ENCODE peak calls at places on chromosomes 7 and 10, in ten cellular contexts. One of them, this sample, is unnamed.
A peak's percentile ranks its signal among the peaks of the same experiment; 100 is the strongest.

GRCh38 chr10:95419399-95419798 is 128.6 kb upstream of the PDLIM1 start:
- DNase-seq in GM20000: no peak
- DNase-seq in NCI-H2107: no peak
- DNase-seq in stimulated activated CD8-positive, alpha-beta memory T cell treated with anti-CD3 and anti-CD28 coated beads, Interleukin-2, amount 100 ng/mL, for 48 hours: no peak
- DNase-seq in foreskin melanocyte: no peak
- DNase-seq in skeletal muscle cell: no peak
- DNase-seq in germinal center: no peak
- DNase-seq in foreskin fibroblast: no peak
- DNase-seq in glomerular endothelial cell: no peak
- DNase-seq in AG08395: no peak
- DNase-seq in this sample: no peak

GRCh38 chr10:21712975-21713374 is 178.9 kb downstream of the MLLT10 start:
- DNase-seq in GM20000: no peak
- DNase-seq in NCI-H2107: no peak
- DNase-seq in stimulated activated CD8-positive, alpha-beta memory T cell treated with anti-CD3 and anti-CD28 coated beads, Interleukin-2, amount 100 ng/mL, for 48 hours: no peak
- DNase-seq in foreskin melanocyte: no peak
- DNase-seq in skeletal muscle cell: no peak
- DNase-seq in germinal center: no peak
- DNase-seq in foreskin fibroblast: no peak
- DNase-seq in glomerular endothelial cell: no peak
- DNase-seq in AG08395: no peak
- DNase-seq in this sample: no peak

GRCh38 chr7:157086508-157087187 is 52.1 kb upstream of the UBE3C start:
- DNase-seq in GM20000: no peak
- DNase-seq in NCI-H2107: no peak
- DNase-seq in stimulated activated CD8-positive, alpha-beta memory T cell treated with anti-CD3 and anti-CD28 coated beads, Interleukin-2, amount 100 ng/mL, for 48 hours: no peak
- DNase-seq in foreskin melanocyte: no peak
- DNase-seq in skeletal muscle cell: no peak
- DNase-seq in germinal center: no peak
- DNase-seq in foreskin fibroblast: no peak
- DNase-seq in glomerular endothelial cell: no peak
- DNase-seq in AG08395: no peak
- DNase-seq in this sample: no peak

GRCh38 chr10:86350897-86351296 is 15.7 kb downstream of the GRID1 start:
- DNase-seq in GM20000: no peak
- DNase-seq in NCI-H2107: no peak
- DNase-seq in stimulated activated CD8-positive, alpha-beta memory T cell treated with anti-CD3 and anti-CD28 coated beads, Interleukin-2, amount 100 ng/mL, for 48 hours: no peak
- DNase-seq in foreskin melanocyte: no peak
- DNase-seq in skeletal muscle cell: no peak
- DNase-seq in germinal center: no peak
- DNase-seq in foreskin fibroblast: no peak
- DNase-seq in glomerular endothelial cell: no peak
- DNase-seq in AG08395: no peak
- DNase-seq in this sample: no peak

GRCh38 chr7:29162577-29162976 is 16.2 kb upstream of the CPVL start:
- DNase-seq in GM20000: no peak
- DNase-seq in NCI-H2107: no peak
- DNase-seq in stimulated activated CD8-positive, alpha-beta memory T cell treated with anti-CD3 and anti-CD28 coated beads, Interleukin-2, amount 100 ng/mL, for 48 hours: no peak
- DNase-seq in foreskin melanocyte: no peak
- DNase-seq in skeletal muscle cell: no peak
- DNase-seq in germinal center: no peak
- DNase-seq in foreskin fibroblast: no peak
- DNase-seq in glomerular endothelial cell: no peak
- DNase-seq in AG08395: no peak
- DNase-seq in this sample: no peak

GRCh38 chr10:90965720-90966119 is 44.8 kb upstream of the ANKRD1 start:
- DNase-seq in GM20000: no peak
- DNase-seq in NCI-H2107: no peak
- DNase-seq in stimulated activated CD8-positive, alpha-beta memory T cell treated with anti-CD3 and anti-CD28 coated beads, Interleukin-2, amount 100 ng/mL, for 48 hours: no peak
- DNase-seq in foreskin melanocyte: no peak
- DNase-seq in skeletal muscle cell: no peak
- DNase-seq in germinal center: no peak
- DNase-seq in foreskin fibroblast: no peak
- DNase-seq in glomerular endothelial cell: no peak
- DNase-seq in AG08395: no peak
- DNase-seq in this sample: no peak

GRCh38 chr10:71868192-71868697 is 17.2 kb upstream of the PSAP start:
- DNase-seq in GM20000: no peak
- DNase-seq in NCI-H2107: no peak
- DNase-seq in stimulated activated CD8-positive, alpha-beta memory T cell treated with anti-CD3 and anti-CD28 coated beads, Interleukin-2, amount 100 ng/mL, for 48 hours: no peak
- DNase-seq in foreskin melanocyte: peak; percentile 70
- DNase-seq in skeletal muscle cell: no peak
- DNase-seq in germinal center: no peak
- DNase-seq in foreskin fibroblast: peak; percentile 87
- DNase-seq in glomerular endothelial cell: no peak
- DNase-seq in AG08395: peak; percentile 76
- DNase-seq in this sample: no peak

GRCh38 chr10:97072851-97073665 is 112.7 kb downstream of the SLIT1 start:
- DNase-seq in GM20000: peak; percentile 84
- DNase-seq in NCI-H2107: peak; percentile 62
- DNase-seq in stimulated activated CD8-positive, alpha-beta memory T cell treated with anti-CD3 and anti-CD28 coated beads, Interleukin-2, amount 100 ng/mL, for 48 hours: peak; percentile 76
- DNase-seq in foreskin melanocyte: peak; percentile 48
- DNase-seq in skeletal muscle cell: peak; percentile 25
- DNase-seq in germinal center: peak; percentile 76
- DNase-seq in foreskin fibroblast: peak; percentile 72
- DNase-seq in glomerular endothelial cell: peak; percentile 34
- DNase-seq in AG08395: peak; percentile 87
- DNase-seq in this sample: peak; percentile 32

GRCh38 chr10:104589431-104589830 is 51.7 kb upstream of the SORCS3 start:
- DNase-seq in GM20000: no peak
- DNase-seq in NCI-H2107: no peak
- DNase-seq in stimulated activated CD8-positive, alpha-beta memory T cell treated with anti-CD3 and anti-CD28 coated beads, Interleukin-2, amount 100 ng/mL, for 48 hours: no peak
- DNase-seq in foreskin melanocyte: no peak
- DNase-seq in skeletal muscle cell: no peak
- DNase-seq in germinal center: no peak
- DNase-seq in foreskin fibroblast: peak; percentile 14
- DNase-seq in glomerular endothelial cell: no peak
- DNase-seq in AG08395: peak; percentile 36
- DNase-seq in this sample: no peak

GRCh38 chr7:39272676-39273075 is 293.5 kb upstream of the YAE1 start:
- DNase-seq in GM20000: no peak
- DNase-seq in NCI-H2107: no peak
- DNase-seq in stimulated activated CD8-positive, alpha-beta memory T cell treated with anti-CD3 and anti-CD28 coated beads, Interleukin-2, amount 100 ng/mL, for 48 hours: no peak
- DNase-seq in foreskin melanocyte: no peak
- DNase-seq in skeletal muscle cell: no peak
- DNase-seq in germinal center: no peak
- DNase-seq in foreskin fibroblast: no peak
- DNase-seq in glomerular endothelial cell: no peak
- DNase-seq in AG08395: no peak
- DNase-seq in this sample: no peak

GRCh38 chr7:85261341-85261740 is 74.5 kb upstream of the SEMA3D start:
- DNase-seq in GM20000: no peak
- DNase-seq in NCI-H2107: no peak
- DNase-seq in stimulated activated CD8-positive, alpha-beta memory T cell treated with anti-CD3 and anti-CD28 coated beads, Interleukin-2, amount 100 ng/mL, for 48 hours: no peak
- DNase-seq in foreskin melanocyte: peak; percentile 57
- DNase-seq in skeletal muscle cell: peak; percentile 6
- DNase-seq in germinal center: no peak
- DNase-seq in foreskin fibroblast: peak; percentile 2
- DNase-seq in glomerular endothelial cell: no peak
- DNase-seq in AG08395: no peak
- DNase-seq in this sample: no peak

GRCh38 chr7:112898432-112899290 is 108.5 kb upstream of the TMEM168 start:
- DNase-seq in GM20000: peak; percentile 32
- DNase-seq in NCI-H2107: peak; percentile 18
- DNase-seq in stimulated activated CD8-positive, alpha-beta memory T cell treated with anti-CD3 and anti-CD28 coated beads, Interleukin-2, amount 100 ng/mL, for 48 hours: no peak
- DNase-seq in foreskin melanocyte: peak; percentile 66
- DNase-seq in skeletal muscle cell: peak; percentile 39
- DNase-seq in germinal center: peak; percentile 30
- DNase-seq in foreskin fibroblast: peak; percentile 53
- DNase-seq in glomerular endothelial cell: peak; percentile 67
- DNase-seq in AG08395: peak; percentile 61
- DNase-seq in this sample: peak; percentile 34

GRCh38 chr10:114716811-114717404 is 58.8 kb upstream of the ABLIM1 start:
- DNase-seq in GM20000: no peak
- DNase-seq in NCI-H2107: no peak
- DNase-seq in stimulated activated CD8-positive, alpha-beta memory T cell treated with anti-CD3 and anti-CD28 coated beads, Interleukin-2, amount 100 ng/mL, for 48 hours: no peak
- DNase-seq in foreskin melanocyte: no peak
- DNase-seq in skeletal muscle cell: no peak
- DNase-seq in germinal center: no peak
- DNase-seq in foreskin fibroblast: no peak
- DNase-seq in glomerular endothelial cell: no peak
- DNase-seq in AG08395: no peak
- DNase-seq in this sample: no peak

GRCh38 chr7:6015917-6016652 is 7.0 kb downstream of the AIMP2 start:
- DNase-seq in GM20000: no peak
- DNase-seq in NCI-H2107: peak; percentile 94
- DNase-seq in stimulated activated CD8-positive, alpha-beta memory T cell treated with anti-CD3 and anti-CD28 coated beads, Interleukin-2, amount 100 ng/mL, for 48 hours: no peak
- DNase-seq in foreskin melanocyte: no peak
- DNase-seq in skeletal muscle cell: peak; percentile 99
- DNase-seq in germinal center: no peak
- DNase-seq in foreskin fibroblast: peak; percentile 80
- DNase-seq in glomerular endothelial cell: no peak
- DNase-seq in AG08395: peak; percentile 84
- DNase-seq in this sample: no peak

This sample was measured in NCI-H2081 treated with DMSO at 0.1 percent for 48 hours.